ENCODE peak calls at places on chromosomes 6 and 20, in seven cellular contexts. G is A549; U is fibroblast of villous mesenchyme; W is lung; S is AG04450; F is ovary; Z is naive thymus-derived CD4-positive, alpha-beta T cell. Q is an unnamed sample.

GRCh38 chr6:52420668-52421358 is 671 bp downstream of the EFHC1 start:
- DNase-seq in G (no peak), U (peak), W (no peak), S (no peak), F (peak), Z (no peak), Q (no peak)

GRCh38 chr6:33967266-33967767 is 163.5 kb upstream of the MLN start:
- DNase-seq in G (no peak), U (no peak), W (no peak), S (no peak), F (no peak), Z (no peak), Q (no peak)

GRCh38 chr6:33677153-33677660 is 34.3 kb downstream of the UQCC2 start:
- DNase-seq in G (no peak), U (no peak), W (no peak), S (no peak), F (no peak), Z (no peak), Q (no peak)

GRCh38 chr20:41171736-41172295 is 34.5 kb downstream of the PLCG1 start:
- DNase-seq in G (no peak), U (no peak), W (no peak), S (no peak), F (no peak), Z (peak), Q (no peak)

GRCh38 chr6:40810176-40810575 is 223.0 kb upstream of the LRFN2 start:
- DNase-seq in G (no peak), U (no peak), W (no peak), S (no peak), F (no peak), Z (no peak), Q (no peak)

GRCh38 chr6:114747995-114748625 is 405.3 kb upstream of the HS3ST5 start:
- DNase-seq in G (no peak), U (peak), W (peak), S (peak), F (peak), Z (no peak), Q (peak)

GRCh38 chr6:108841377-108841855 is 6.8 kb upstream of the ARMC2 start:
- DNase-seq in G (no peak), U (no peak), W (no peak), S (no peak), F (no peak), Z (no peak), Q (no peak)

GRCh38 chr20:22160254-22160653 is 424.1 kb downstream of the FOXA2 start:
- DNase-seq in G (no peak), U (no peak), W (no peak), S (no peak), F (no peak), Z (no peak), Q (no peak)

GRCh38 chr6:39495023-39495422 is 172.5 kb upstream of the KCNK16 start:
- DNase-seq in G (no peak), U (no peak), W (no peak), S (no peak), F (no peak), Z (no peak), Q (no peak)

GRCh38 chr6:108781419-108782110 is 66.7 kb upstream of the ARMC2 start:
- DNase-seq in G (no peak), U (no peak), W (no peak), S (no peak), F (peak), Z (no peak), Q (no peak)

GRCh38 chr6:42017021-42017643 is 33.2 kb upstream of the TAF8 start:
- DNase-seq in G (peak), U (peak), W (no peak), S (peak), F (no peak), Z (peak), Q (peak)

GRCh38 chr6:28105286-28105685 is 19.1 kb upstream of the ZSCAN16 start:
- DNase-seq in G (peak), U (peak), W (no peak), S (no peak), F (no peak), Z (no peak), Q (no peak)

DNA sequence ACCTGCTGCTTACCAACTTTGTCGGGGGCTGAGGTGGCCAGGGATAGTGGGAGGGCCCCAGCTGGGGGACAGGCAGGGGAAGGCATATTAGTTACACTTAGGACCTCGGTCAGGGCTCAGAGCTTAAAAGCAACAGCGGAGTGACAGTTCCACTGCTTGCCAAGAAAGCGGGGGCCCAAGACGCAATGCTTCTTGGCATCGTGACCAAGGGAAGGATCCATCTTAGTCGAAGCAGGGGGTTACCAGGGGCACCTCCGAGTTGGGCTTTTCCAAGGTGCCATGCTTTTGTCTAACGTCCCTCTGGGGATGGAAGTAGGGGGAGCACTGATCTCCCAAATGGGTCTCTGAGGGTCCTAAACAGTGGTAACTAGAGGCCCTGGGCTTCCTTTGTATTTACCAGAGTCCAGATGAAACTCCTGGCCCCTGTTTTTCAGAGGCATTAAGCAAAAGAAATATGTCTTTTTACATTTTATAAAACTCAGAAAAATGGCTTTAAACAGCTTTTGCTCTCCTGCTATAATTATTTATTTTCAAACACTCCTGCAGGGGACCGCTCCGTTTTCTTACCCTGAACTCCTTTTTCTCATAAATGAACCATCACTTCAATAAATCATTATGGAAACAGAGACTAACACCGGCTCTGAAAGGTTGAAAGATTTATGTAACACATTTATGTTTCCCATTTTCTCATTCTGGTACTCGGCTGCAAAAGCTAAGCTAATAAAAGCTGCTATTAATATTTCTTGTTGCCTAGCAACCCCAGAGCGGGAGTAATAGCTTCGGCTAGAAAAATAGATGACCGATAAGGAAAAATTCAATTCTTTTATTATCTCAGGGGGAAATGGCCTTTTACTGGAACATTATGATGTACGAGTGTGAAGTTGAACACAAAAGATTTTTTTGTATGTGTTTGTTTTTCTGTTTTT is 100.4 kb downstream of the TOX2 start:
- DNase-seq in G (no peak), U (peak), W (no peak), S (no peak), F (no peak), Z (no peak), Q (no peak)
- H3K4me3 ChIP-seq in G (no peak), U (no peak), W (no peak), S (no peak), F (no peak), Z (no peak), Q (no peak)

GRCh38 chr6:132798820-132799538 is 542 bp upstream of the SLC18B1 start:
- DNase-seq in G (no peak), U (peak), W (peak), S (no peak), F (peak), Z (peak), Q (no peak)
- H3K4me3 ChIP-seq in G (peak), U (peak), W (no peak), S (peak), F (peak), Z (no peak), Q (peak)

DNA sequence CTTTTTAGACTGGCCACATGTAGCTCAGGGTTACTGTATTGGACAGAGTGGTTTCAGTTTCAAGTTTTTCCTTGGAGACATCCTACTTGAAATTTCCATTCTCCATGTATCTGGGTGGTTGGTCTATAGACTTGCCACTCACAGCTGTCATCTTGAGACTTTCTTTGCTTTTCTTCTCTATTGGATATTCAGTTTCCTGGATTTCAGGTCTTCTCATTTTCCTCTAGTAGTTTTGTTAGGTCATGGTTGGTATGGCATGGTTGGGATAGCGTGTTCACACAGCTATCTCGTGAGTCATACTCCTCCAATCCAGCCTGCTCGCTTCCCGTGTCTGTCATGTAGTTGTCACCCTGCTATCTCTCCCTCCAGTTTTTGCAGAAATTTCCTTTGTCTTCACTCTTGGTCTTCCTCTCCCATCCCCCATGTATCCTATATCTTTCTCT is 48.3 kb downstream of the PTPN1 start:
- DNase-seq in G (peak), U (peak), W (no peak), S (no peak), F (no peak), Z (no peak), Q (peak)
- H3K4me3 ChIP-seq in G (no peak), U (no peak), W (no peak), S (no peak), F (no peak), Z (no peak), Q (no peak)

GRCh38 chr6:106133040-106133439 is 46.9 kb downstream of the PRDM1 start:
- DNase-seq in G (no peak), U (no peak), W (no peak), S (no peak), F (no peak), Z (no peak), Q (no peak)

GRCh38 chr6:106132153-106132698 is 46.1 kb downstream of the PRDM1 start:
- DNase-seq in G (no peak), U (no peak), W (no peak), S (no peak), F (no peak), Z (no peak), Q (no peak)

GRCh38 chr6:106125925-106126435 is 39.8 kb downstream of the PRDM1 start:
- DNase-seq in G (no peak), U (no peak), W (no peak), S (no peak), F (no peak), Z (peak), Q (no peak)

GRCh38 chr6:106124437-106125423 is 38.6 kb downstream of the PRDM1 start:
- DNase-seq in G (no peak), U (no peak), W (no peak), S (no peak), F (no peak), Z (no peak), Q (no peak)

GRCh38 chr6:106128981-106129761 is 43.0 kb downstream of the PRDM1 start:
- DNase-seq in G (peak), U (peak), W (no peak), S (peak), F (no peak), Z (no peak), Q (no peak)
- H3K4me3 ChIP-seq in G (no peak), U (peak), W (no peak), S (no peak), F (no peak), Z (no peak), Q (peak)

GRCh38 chr6:71080793-71081192 is 123.9 kb upstream of the B3GAT2 start:
- DNase-seq in G (no peak), U (peak), W (no peak), S (peak), F (no peak), Z (no peak), Q (no peak)
- H3K4me3 ChIP-seq in G (no peak), U (no peak), W (no peak), S (no peak), F (no peak), Z (no peak), Q (no peak)